ENCODE peak calls at places on chromosomes 2 and 18, in nine cellular contexts. R, Q, U, L, G, H, M, D and J are unnamed samples.

GRCh38 chr18:37705016-37705415 is 139.4 kb upstream of the CELF4 start:
- DNase-seq in R (no peak), Q (no peak), U (no peak), L (no peak), G (no peak), H (no peak), M (no peak), D (no peak), J (no peak)

GRCh38 chr2:195330513-195330956 is 326.5 kb upstream of the SLC39A10 start:
- DNase-seq in R (no peak), Q (no peak), U (no peak), L (no peak), G (no peak), H (no peak), M (no peak), D (no peak), J (peak; percentile 30)

GRCh38 chr2:143390185-143390584 is 261.0 kb downstream of the ARHGAP15 start:
- DNase-seq in R (no peak), Q (no peak), U (no peak), L (no peak), G (no peak), H (no peak), M (no peak), D (peak; percentile 54), J (no peak)

GRCh38 chr2:71476495-71476894 is 23.1 kb downstream of the DYSF start:
- DNase-seq in R (no peak), Q (no peak), U (no peak), L (no peak), G (no peak), H (no peak), M (no peak), D (no peak), J (no peak)

GRCh38 chr2:167862787-167863186 is 384.6 kb downstream of the STK39 start:
- DNase-seq in R (no peak), Q (peak; percentile 6), U (no peak), L (no peak), G (no peak), H (no peak), M (no peak), D (no peak), J (no peak)

GRCh38 chr2:9260411-9261037 is 53.9 kb downstream of the ASAP2 start:
- DNase-seq in R (no peak), Q (no peak), U (no peak), L (no peak), G (peak; percentile 47), H (no peak), M (peak; percentile 65), D (no peak), J (no peak)

GRCh38 chr2:47190188-47190818 is 35.2 kb upstream of the STPG4 start:
- DNase-seq in R (no peak), Q (peak; percentile 82), U (no peak), L (no peak), G (no peak), H (peak; percentile 70), M (no peak), D (no peak), J (no peak)

GRCh38 chr2:7427293-7428060 is 510.3 kb downstream of the RNF144A start:
- DNase-seq in R (peak; percentile 36), Q (peak; percentile 8), U (no peak), L (peak; percentile 76), G (no peak), H (peak; percentile 49), M (peak; percentile 68), D (peak; percentile 52), J (peak; percentile 3)

GRCh38 chr2:3634631-3635091 is 23.3 kb upstream of the ALLC start:
- DNase-seq in R (no peak), Q (no peak), U (peak; percentile 9), L (no peak), G (no peak), H (no peak), M (no peak), D (peak; percentile 26), J (no peak)

GRCh38 chr2:23207871-23208270 is 177.1 kb upstream of the KLHL29 start:
- DNase-seq in R (no peak), Q (no peak), U (no peak), L (no peak), G (no peak), H (no peak), M (no peak), D (peak; percentile 10), J (no peak)

GRCh38 chr18:71442830-71443229 is 1101.3 kb downstream of the CBLN2 start:
- DNase-seq in R (no peak), Q (no peak), U (no peak), L (no peak), G (no peak), H (no peak), M (no peak), D (no peak), J (no peak)

GRCh38 chr2:157875720-157876065 is 437 bp downstream of the ACVR1 start:
- DNase-seq in R (peak; percentile 52), Q (no peak), U (peak; percentile 61), L (no peak), G (no peak), H (no peak), M (peak; percentile 47), D (peak; percentile 85), J (no peak)

GRCh38 chr2:208392300-208392699 is 14.3 kb upstream of the PTH2R start:
- DNase-seq in R (no peak), Q (no peak), U (no peak), L (no peak), G (no peak), H (peak; percentile 16), M (no peak), D (no peak), J (no peak)

GRCh38 chr2:68740184-68740914 is 5.7 kb downstream of the ARHGAP25 start:
- DNase-seq in R (no peak), Q (no peak), U (no peak), L (no peak), G (no peak), H (no peak), M (no peak), D (no peak), J (no peak)